ENCODE peak calls at places on chromosomes 4 and X, in ten cellular contexts. S, D, V, M, R, P, U, B, X and Y are unnamed samples.

GRCh38 chrX:147958316-147958715 is 22.8 kb upstream of the FMR1NB start:
- DNase-seq in X (peak; percentile 17), V (no peak), R (no peak), P (no peak), S (no peak), D (no peak), U (no peak), B (no peak), M (peak; percentile 1), Y (no peak)

GRCh38 chrX:106177106-106177981 is 9.2 kb downstream of the PWWP3B start:
- DNase-seq in D (no peak), B (no peak), X (no peak), M (no peak), U (peak; percentile 46), V (no peak), P (peak; percentile 60), R (no peak), S (peak; percentile 72), Y (peak; percentile 72)

GRCh38 chrX:24498975-24499374 is 33.9 kb downstream of the PDK3 start:
- DNase-seq in M (no peak), S (no peak), R (no peak), U (peak; percentile 7), D (peak; percentile 66), V (no peak), B (no peak), P (no peak), X (no peak), Y (no peak)

GRCh38 chr4:52837716-52838558 is 24.2 kb upstream of the RASL11B start:
- DNase-seq in U (peak; percentile 80), P (no peak), V (no peak), M (peak; percentile 41), B (no peak), S (no peak), R (no peak), D (no peak), X (peak; percentile 24), Y (no peak)

GRCh38 chr4:173591760-173592159 is 61.7 kb upstream of the HAND2 start:
- DNase-seq in P (no peak), S (no peak), X (no peak), D (peak; percentile 40), U (no peak), B (no peak), R (no peak), V (no peak), M (no peak), Y (no peak)

GRCh38 chrX:133633162-133633561 is 217.9 kb upstream of the GPC4 start:
- DNase-seq in R (no peak), S (no peak), D (no peak), X (no peak), U (no peak), V (no peak), M (no peak), B (no peak), P (no peak), Y (no peak)

GRCh38 chr4:28369504-28369903 is 1508.9 kb downstream of the STIM2 start:
- DNase-seq in B (no peak), D (no peak), M (no peak), P (no peak), R (no peak), V (no peak), S (no peak), X (no peak), U (no peak), Y (no peak)

GRCh38 chr4:41057456-41057855 is 156.9 kb downstream of the APBB2 start:
- DNase-seq in U (peak; percentile 64), R (no peak), D (no peak), P (no peak), V (no peak), X (peak; percentile 81), B (no peak), M (no peak), S (no peak), Y (no peak)

GRCh38 chr4:65495439-65495838 is 174.8 kb downstream of the EPHA5 start:
- DNase-seq in D (no peak), U (no peak), X (no peak), R (no peak), V (no peak), S (no peak), M (no peak), P (no peak), B (no peak), Y (no peak)

GRCh38 chr4:98919996-98920395 is 8.9 kb downstream of the EIF4E start:
- DNase-seq in V (no peak), R (no peak), D (no peak), X (no peak), M (no peak), B (no peak), P (no peak), U (peak; percentile 39), S (no peak), Y (no peak)